ENCODE peak calls at places on chromosome 6, in seven cellular contexts. N is HCT116, Z is GM12878, C is SK-N-SH, B is K562, J is HepG2, S is H1. Y is an unnamed sample.

GRCh38 chr6:88566746-88567534 is 396.5 kb downstream of the RNGTT start:
- DNase-seq in N (no peak), Z (no peak), C (peak; percentile 49), B (no peak), J (no peak), S (no peak), Y (no peak)

GRCh38 chr6:87053312-87053711 is 41.6 kb downstream of the CGA start:
- DNase-seq in N (no peak), Z (no peak), C (no peak), B (no peak), J (no peak), S (no peak), Y (no peak)

GRCh38 chr6:112682088-112682487 is 335.0 kb downstream of the RFPL4B start:
- DNase-seq in N (no peak), Z (no peak), C (no peak), B (no peak), J (no peak), S (no peak), Y (no peak)

GRCh38 chr6:225121-225721 is 67.1 kb upstream of the DUSP22 start:
- DNase-seq in N (no peak), Z (peak; percentile 72), C (no peak), B (no peak), J (no peak), S (no peak), Y (no peak)

GRCh38 chr6:166499350-166500163 is 86.9 kb downstream of the RAMACL start:
- DNase-seq in N (no peak), Z (peak; percentile 34), C (no peak), B (no peak), J (no peak), S (no peak), Y (no peak)

GRCh38 chr6:125302840-125303511 is 1.2 kb upstream of the HDDC2 start:
- DNase-seq in N (no peak), Z (no peak), C (no peak), B (peak; percentile 37), J (no peak), S (no peak), Y (no peak)

GRCh38 chr6:154236646-154237236 is 119.9 kb downstream of the IPCEF1 start:
- DNase-seq in N (no peak), Z (no peak), C (no peak), B (no peak), J (no peak), S (no peak), Y (no peak)

GRCh38 chr6:167731731-167732422 is 94.8 kb upstream of the AFDN start:
- DNase-seq in N (no peak), Z (no peak), C (no peak), B (no peak), J (no peak), S (no peak), Y (no peak)

GRCh38 chr6:33585403-33586107 is 5.5 kb upstream of the BAK1 start:
- DNase-seq in N (peak; percentile 62), Z (peak; percentile 70), C (peak; percentile 89), B (peak; percentile 91), J (peak; percentile 72), S (peak; percentile 96), Y (no peak)

GRCh38 chr6:146914563-146915483 is 289.4 kb upstream of the STXBP5 start:
- DNase-seq in N (peak; percentile 84), Z (no peak), C (peak; percentile 8), B (peak; percentile 66), J (no peak), S (no peak), Y (peak; percentile 96)

GRCh38 chr6:170058878-170059485 is 231.9 kb downstream of the DLL1 start:
- DNase-seq in N (no peak), Z (no peak), C (no peak), B (no peak), J (no peak), S (no peak), Y (no peak)

GRCh38 chr6:170164271-170164900 is 126.5 kb downstream of the DLL1 start:
- DNase-seq in N (no peak), Z (no peak), C (no peak), B (no peak), J (no peak), S (no peak), Y (no peak)

GRCh38 chr6:36444470-36444869 is 1.7 kb downstream of the KCTD20 start:
- DNase-seq in N (no peak), Z (no peak), C (no peak), B (no peak), J (no peak), S (no peak), Y (no peak)

GRCh38 chr6:38378801-38379200 is 260.9 kb downstream of the BTBD9 start:
- DNase-seq in N (no peak), Z (no peak), C (no peak), B (no peak), J (no peak), S (no peak), Y (no peak)

GRCh38 chr6:19587238-19587942 is 249.8 kb upstream of the ID4 start:
- DNase-seq in N (no peak), Z (no peak), C (no peak), B (no peak), J (no peak), S (no peak), Y (no peak)

GRCh38 chr6:148441454-148441911 is 98.8 kb downstream of the SASH1 start:
- DNase-seq in N (peak; percentile 66), Z (no peak), C (no peak), B (no peak), J (peak; percentile 35), S (no peak), Y (peak; percentile 33)

GRCh38 chr6:5597413-5597812 is 336.1 kb downstream of the FARS2 start:
- DNase-seq in N (no peak), Z (no peak), C (no peak), B (no peak), J (no peak), S (no peak), Y (no peak)

GRCh38 chr6:150775804-150776203 is 89.7 kb upstream of the MTHFD1L start:
- DNase-seq in N (no peak), Z (no peak), C (no peak), B (no peak), J (no peak), S (no peak), Y (no peak)

GRCh38 chr6:157954150-157955117 is 27.2 kb upstream of the SYNJ2 start:
- DNase-seq in N (no peak), Z (no peak), C (no peak), B (no peak), J (peak; percentile 95), S (no peak), Y (no peak)

DNA sequence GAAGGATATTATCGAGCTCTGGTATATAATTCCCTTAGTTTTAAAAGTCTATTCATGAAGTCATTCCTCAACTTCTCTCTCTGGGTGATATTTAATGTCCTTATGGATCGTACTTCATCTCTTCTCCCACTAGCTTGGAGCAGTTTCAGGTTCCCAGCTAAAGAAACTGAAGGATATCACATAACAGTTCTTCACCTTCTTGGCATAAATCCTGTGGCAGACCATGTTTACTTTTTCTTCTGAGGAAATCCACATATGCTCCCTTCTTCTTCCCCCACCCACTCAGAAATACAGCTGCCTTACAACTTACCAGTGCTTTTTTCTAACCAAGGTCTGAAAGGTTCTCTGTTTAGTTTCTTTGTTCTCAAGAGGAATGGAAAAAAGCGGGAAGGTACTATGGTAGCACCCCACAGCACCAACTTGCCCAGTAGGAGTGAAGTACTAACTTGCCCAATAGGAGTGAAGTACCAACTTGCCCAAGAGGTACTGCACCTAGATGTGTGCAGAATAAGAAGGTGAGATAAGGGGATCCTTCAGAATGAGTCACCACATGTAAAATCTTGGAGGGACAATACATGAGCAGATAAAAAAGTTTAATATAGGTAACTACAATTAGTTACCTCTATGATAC is 53.1 kb downstream of the TSPYL4 start:
- DNase-seq in N (no peak), Z (no peak), C (no peak), B (no peak), J (no peak), S (no peak), Y (no peak)
- TF ChIP-seq SIN3A in N (no peak), Z (no peak), C (no peak), B (no peak), J (no peak), S (no peak), Y (no peak)

GRCh38 chr6:135743476-135743875 is 108.0 kb upstream of the PDE7B start:
- DNase-seq in N (no peak), Z (no peak), C (no peak), B (no peak), J (no peak), S (no peak), Y (no peak)
- TF ChIP-seq SIN3A in N (no peak), Z (no peak), C (no peak), B (no peak), J (no peak), S (no peak), Y (no peak)

GRCh38 chr6:72922401-72922800 is 300.5 kb downstream of the KCNQ5 start:
- DNase-seq in N (no peak), Z (no peak), C (no peak), B (no peak), J (no peak), S (no peak), Y (no peak)

GRCh38 chr6:72911463-72912153 is 289.7 kb downstream of the KCNQ5 start:
- DNase-seq in N (no peak), Z (no peak), C (no peak), B (no peak), J (no peak), S (no peak), Y (no peak)

GRCh38 chr6:72913797-72914196 is 291.9 kb downstream of the KCNQ5 start:
- DNase-seq in N (no peak), Z (no peak), C (no peak), B (no peak), J (no peak), S (no peak), Y (no peak)

GRCh38 chr6:72916298-72916697 is 294.4 kb downstream of the KCNQ5 start:
- DNase-seq in N (no peak), Z (no peak), C (no peak), B (no peak), J (no peak), S (no peak), Y (no peak)

DNA sequence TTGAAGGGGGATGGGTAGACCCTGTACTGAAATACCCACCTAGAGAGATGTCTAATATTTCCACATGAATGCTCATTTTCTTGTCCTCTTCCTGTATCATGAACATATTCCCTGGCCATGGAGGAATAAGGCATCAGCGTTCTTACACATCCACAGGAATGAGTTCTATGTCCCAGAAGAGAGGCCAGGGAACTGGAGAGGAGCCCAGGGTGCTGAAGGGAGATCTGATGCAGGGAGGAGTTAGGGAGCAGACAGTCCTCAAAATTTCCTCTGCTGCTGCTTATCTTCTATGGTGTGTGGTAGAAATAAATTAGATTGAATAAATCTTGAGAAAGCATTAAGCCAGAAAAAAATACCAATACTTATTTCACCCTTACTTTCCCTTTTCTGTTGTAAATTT is 295.0 kb downstream of the KCNQ5 start:
- DNase-seq in N (no peak), Z (no peak), C (no peak), B (no peak), J (no peak), S (no peak), Y (no peak)
- TF ChIP-seq SIN3A in N (no peak), Z (no peak), C (no peak), B (no peak), J (no peak), S (no peak), Y (no peak)

GRCh38 chr6:118598324-118598723 is 50.2 kb downstream of the PLN start:
- DNase-seq in N (no peak), Z (no peak), C (no peak), B (no peak), J (no peak), S (no peak), Y (no peak)
- TF ChIP-seq SIN3A in N (no peak), Z (no peak), C (no peak), B (no peak), J (no peak), S (no peak), Y (no peak)

GRCh38 chr6:102549221-102549874 is 1155.8 kb downstream of the GRIK2 start:
- DNase-seq in N (no peak), Z (no peak), C (no peak), B (no peak), J (no peak), S (no peak), Y (no peak)
- TF ChIP-seq SIN3A in N (no peak), Z (no peak), C (no peak), B (no peak), J (no peak), S (no peak), Y (no peak)

Y was measured in Panc1.